ENCODE peak calls at places on chromosomes 4 and X, in nine cellular contexts. One of them, this sample, is unnamed.

GRCh38 chrX:76428243-76429130 is 977 bp downstream of the MAGEE1 start:
- DNase-seq in esophagus muscularis mucosa: no peak
- DNase-seq in GM12892: no peak
- DNase-seq in prostate gland: peak; percentile 3
- DNase-seq in sigmoid colon: peak; percentile 68
- DNase-seq in upper lobe of left lung: no peak
- DNase-seq in H1: no peak
- DNase-seq in HCT116: no peak
- DNase-seq in breast epithelium: peak; percentile 40
- DNase-seq in this sample: no peak

GRCh38 chr4:148141536-148141935 is 300.7 kb downstream of the NR3C2 start:
- DNase-seq in prostate gland: no peak
- DNase-seq in GM12892: no peak
- DNase-seq in H1: no peak
- DNase-seq in esophagus muscularis mucosa: no peak
- DNase-seq in breast epithelium: no peak
- DNase-seq in HCT116: no peak
- DNase-seq in sigmoid colon: no peak
- DNase-seq in upper lobe of left lung: no peak
- DNase-seq in this sample: no peak

GRCh38 chrX:72635930-72636329 is 63.3 kb upstream of the HDAC8 start:
- DNase-seq in prostate gland: no peak
- DNase-seq in H1: no peak
- DNase-seq in HCT116: no peak
- DNase-seq in upper lobe of left lung: no peak
- DNase-seq in breast epithelium: no peak
- DNase-seq in GM12892: no peak
- DNase-seq in sigmoid colon: no peak
- DNase-seq in esophagus muscularis mucosa: no peak
- DNase-seq in this sample: no peak

GRCh38 chr4:40672528-40673522 is 43.2 kb upstream of the RBM47 start:
- DNase-seq in prostate gland: no peak
- DNase-seq in HCT116: peak; percentile 78
- DNase-seq in GM12892: peak; percentile 31
- DNase-seq in breast epithelium: no peak
- DNase-seq in esophagus muscularis mucosa: no peak
- DNase-seq in sigmoid colon: no peak
- DNase-seq in upper lobe of left lung: peak; percentile 73
- DNase-seq in H1: peak; percentile 17
- DNase-seq in this sample: no peak

GRCh38 chr4:182925298-182925738 is 8.1 kb upstream of the DCTD start:
- DNase-seq in prostate gland: no peak
- DNase-seq in sigmoid colon: no peak
- DNase-seq in H1: peak; percentile 78
- DNase-seq in HCT116: peak; percentile 91
- DNase-seq in GM12892: peak; percentile 23
- DNase-seq in breast epithelium: no peak
- DNase-seq in upper lobe of left lung: peak; percentile 66
- DNase-seq in esophagus muscularis mucosa: no peak
- DNase-seq in this sample: no peak

GRCh38 chr4:87121332-87122065 is 98.9 kb downstream of the KLHL8 start:
- DNase-seq in breast epithelium: no peak
- DNase-seq in prostate gland: peak; percentile 80
- DNase-seq in sigmoid colon: no peak
- DNase-seq in esophagus muscularis mucosa: no peak
- DNase-seq in upper lobe of left lung: no peak
- DNase-seq in H1: no peak
- DNase-seq in HCT116: no peak
- DNase-seq in GM12892: no peak
- DNase-seq in this sample: no peak

GRCh38 chrX:254630-255215 is 26.5 kb upstream of the PLCXD1 start:
- DNase-seq in HCT116: no peak
- DNase-seq in GM12892: no peak
- DNase-seq in prostate gland: no peak
- DNase-seq in upper lobe of left lung: no peak
- DNase-seq in H1: no peak
- DNase-seq in esophagus muscularis mucosa: peak; percentile 64
- DNase-seq in breast epithelium: no peak
- DNase-seq in sigmoid colon: peak; percentile 62
- DNase-seq in this sample: peak; percentile 89

GRCh38 chr4:71769434-71769833 is 14.4 kb downstream of the GC start:
- DNase-seq in upper lobe of left lung: no peak
- DNase-seq in prostate gland: no peak
- DNase-seq in HCT116: no peak
- DNase-seq in sigmoid colon: no peak
- DNase-seq in GM12892: no peak
- DNase-seq in breast epithelium: no peak
- DNase-seq in H1: no peak
- DNase-seq in esophagus muscularis mucosa: no peak
- DNase-seq in this sample: no peak

GRCh38 chr4:31058656-31059055 is 338.5 kb downstream of the PCDH7 start:
- DNase-seq in H1: no peak
- DNase-seq in esophagus muscularis mucosa: no peak
- DNase-seq in GM12892: no peak
- DNase-seq in breast epithelium: no peak
- DNase-seq in upper lobe of left lung: no peak
- DNase-seq in prostate gland: no peak
- DNase-seq in HCT116: no peak
- DNase-seq in sigmoid colon: no peak
- DNase-seq in this sample: no peak

GRCh38 chr4:110190249-110190648 is 8.2 kb downstream of the ELOVL6 start:
- DNase-seq in HCT116: no peak
- DNase-seq in upper lobe of left lung: no peak
- DNase-seq in breast epithelium: no peak
- DNase-seq in GM12892: no peak
- DNase-seq in prostate gland: no peak
- DNase-seq in H1: no peak
- DNase-seq in esophagus muscularis mucosa: peak; percentile 34
- DNase-seq in sigmoid colon: no peak
- DNase-seq in this sample: no peak

GRCh38 chr4:150308824-150309472 is 230.7 kb downstream of the DCLK2 start:
- DNase-seq in HCT116: no peak
- DNase-seq in sigmoid colon: no peak
- DNase-seq in breast epithelium: no peak
- DNase-seq in GM12892: no peak
- DNase-seq in H1: no peak
- DNase-seq in prostate gland: no peak
- DNase-seq in upper lobe of left lung: no peak
- DNase-seq in esophagus muscularis mucosa: no peak
- DNase-seq in this sample: no peak

GRCh38 chr4:74039065-74039763 is 725 bp upstream of the CXCL3 start:
- DNase-seq in GM12892: no peak
- DNase-seq in breast epithelium: no peak
- DNase-seq in esophagus muscularis mucosa: no peak
- DNase-seq in sigmoid colon: no peak
- DNase-seq in HCT116: no peak
- DNase-seq in H1: no peak
- DNase-seq in prostate gland: no peak
- DNase-seq in upper lobe of left lung: no peak
- DNase-seq in this sample: no peak

GRCh38 chr4:153901220-153901619 is 112.3 kb upstream of the SFRP2 start:
- DNase-seq in sigmoid colon: no peak
- DNase-seq in breast epithelium: no peak
- DNase-seq in GM12892: no peak
- DNase-seq in H1: no peak
- DNase-seq in HCT116: no peak
- DNase-seq in prostate gland: no peak
- DNase-seq in upper lobe of left lung: no peak
- DNase-seq in esophagus muscularis mucosa: no peak
- DNase-seq in this sample: no peak

GRCh38 chrX:30822068-30822671 is 66.9 kb downstream of the TAB3 start:
- DNase-seq in prostate gland: no peak
- DNase-seq in GM12892: no peak
- DNase-seq in upper lobe of left lung: no peak
- DNase-seq in HCT116: no peak
- DNase-seq in breast epithelium: no peak
- DNase-seq in esophagus muscularis mucosa: no peak
- DNase-seq in sigmoid colon: no peak
- DNase-seq in H1: no peak
- DNase-seq in this sample: no peak

GRCh38 chr4:110510282-110510681 is 34.3 kb downstream of the ENPEP start:
- DNase-seq in sigmoid colon: no peak
- DNase-seq in esophagus muscularis mucosa: no peak
- DNase-seq in upper lobe of left lung: no peak
- DNase-seq in breast epithelium: no peak
- DNase-seq in GM12892: no peak
- DNase-seq in H1: no peak
- DNase-seq in prostate gland: no peak
- DNase-seq in HCT116: no peak
- DNase-seq in this sample: no peak

GRCh38 chr4:126991965-126992364 is 640.8 kb upstream of the INTU start:
- DNase-seq in esophagus muscularis mucosa: no peak
- DNase-seq in upper lobe of left lung: no peak
- DNase-seq in prostate gland: no peak
- DNase-seq in H1: no peak
- DNase-seq in sigmoid colon: no peak
- DNase-seq in GM12892: no peak
- DNase-seq in breast epithelium: no peak
- DNase-seq in HCT116: no peak
- DNase-seq in this sample: no peak

GRCh38 chr4:128358231-128358902 is 70.8 kb upstream of the PGRMC2 start:
- DNase-seq in GM12892: no peak
- DNase-seq in prostate gland: no peak
- DNase-seq in sigmoid colon: no peak
- DNase-seq in breast epithelium: no peak
- DNase-seq in upper lobe of left lung: peak; percentile 35
- DNase-seq in H1: no peak
- DNase-seq in esophagus muscularis mucosa: no peak
- DNase-seq in HCT116: no peak
- DNase-seq in this sample: no peak

GRCh38 chr4:8353158-8353495 is 83.6 kb downstream of the HTRA3 start:
- DNase-seq in GM12892: no peak
- DNase-seq in HCT116: no peak
- DNase-seq in esophagus muscularis mucosa: no peak
- DNase-seq in upper lobe of left lung: peak; percentile 18
- DNase-seq in breast epithelium: peak; percentile 45
- DNase-seq in H1: no peak
- DNase-seq in sigmoid colon: peak; percentile 46
- DNase-seq in prostate gland: no peak
- DNase-seq in this sample: no peak

GRCh38 chr4:128228021-128228571 is 59.5 kb downstream of the PGRMC2 start:
- DNase-seq in prostate gland: peak; percentile 86
- DNase-seq in sigmoid colon: no peak
- DNase-seq in GM12892: no peak
- DNase-seq in upper lobe of left lung: no peak
- DNase-seq in HCT116: no peak
- DNase-seq in esophagus muscularis mucosa: no peak
- DNase-seq in breast epithelium: peak; percentile 76
- DNase-seq in H1: no peak
- DNase-seq in this sample: no peak

GRCh38 chrX:50903387-50904027 is 7.0 kb upstream of the BMP15 start:
- DNase-seq in HCT116: peak; percentile 27
- DNase-seq in breast epithelium: no peak
- DNase-seq in sigmoid colon: no peak
- DNase-seq in H1: no peak
- DNase-seq in prostate gland: peak; percentile 4
- DNase-seq in upper lobe of left lung: no peak
- DNase-seq in GM12892: no peak
- DNase-seq in esophagus muscularis mucosa: no peak
- DNase-seq in this sample: no peak

GRCh38 chr4:143486314-143486713 is 27.2 kb upstream of the SMARCA5 start:
- DNase-seq in prostate gland: no peak
- DNase-seq in GM12892: no peak
- DNase-seq in HCT116: no peak
- DNase-seq in H1: no peak
- DNase-seq in sigmoid colon: no peak
- DNase-seq in breast epithelium: no peak
- DNase-seq in esophagus muscularis mucosa: no peak
- DNase-seq in upper lobe of left lung: no peak
- DNase-seq in this sample: no peak

DNA sequence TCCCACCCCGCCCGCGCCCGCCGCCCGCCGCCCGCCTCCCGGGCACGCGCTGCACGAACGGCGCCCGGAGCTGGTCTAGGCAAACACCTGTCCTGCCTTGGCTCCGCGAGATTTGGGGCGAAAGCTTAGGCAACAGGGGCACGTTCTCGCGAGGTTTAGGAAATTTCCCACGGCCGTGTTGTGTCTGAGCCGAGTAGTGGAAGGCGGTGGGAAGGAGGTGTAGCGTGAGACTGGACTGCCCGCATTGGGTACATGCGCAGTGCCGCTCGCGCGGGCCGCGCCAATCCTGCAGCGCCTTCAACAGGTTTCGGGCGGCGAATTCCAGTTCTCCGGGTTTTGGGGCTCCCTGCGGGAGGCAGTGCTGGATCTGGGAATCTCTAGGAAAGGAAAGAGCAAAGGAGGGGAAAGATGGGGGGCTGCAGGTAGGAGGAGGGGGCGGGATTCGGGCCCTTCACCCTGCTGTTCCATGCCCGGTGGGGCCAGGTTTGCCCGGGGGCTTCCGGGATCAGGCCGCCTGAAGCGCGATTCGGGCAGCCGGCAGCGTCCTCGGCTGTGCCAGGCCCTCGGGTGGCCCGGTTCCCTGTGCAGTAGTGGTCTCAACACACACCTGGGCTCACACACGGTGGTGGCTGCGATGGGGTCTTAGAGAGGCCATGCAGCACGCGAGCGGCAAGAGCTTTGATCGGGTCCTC is 1.2 kb upstream of the RBPJ start:
- DNase-seq in GM12892: peak; percentile 79
- DNase-seq in prostate gland: peak; percentile 99
- DNase-seq in HCT116: peak; percentile 99
- DNase-seq in upper lobe of left lung: peak; percentile 99
- DNase-seq in esophagus muscularis mucosa: peak; percentile 99
- DNase-seq in breast epithelium: peak; percentile 98
- DNase-seq in sigmoid colon: peak; percentile 99
- DNase-seq in H1: peak; percentile 95
- DNase-seq in this sample: peak; percentile 99
- TF ChIP-seq POLR2A in GM12892: no peak
- TF ChIP-seq POLR2A in prostate gland: peak; percentile 53
- TF ChIP-seq POLR2A in HCT116: no peak
- TF ChIP-seq POLR2A in upper lobe of left lung: no peak
- TF ChIP-seq POLR2A in esophagus muscularis mucosa: peak; percentile 29
- TF ChIP-seq POLR2A in breast epithelium: no peak
- TF ChIP-seq POLR2A in sigmoid colon: no peak
- TF ChIP-seq POLR2A in H1: peak; percentile 63
- TF ChIP-seq POLR2A in this sample: peak; percentile 46

GRCh38 chr4:67721770-67722597 is 21.0 kb upstream of the UBA6 start:
- DNase-seq in breast epithelium: no peak
- DNase-seq in prostate gland: no peak
- DNase-seq in H1: no peak
- DNase-seq in esophagus muscularis mucosa: no peak
- DNase-seq in upper lobe of left lung: no peak
- DNase-seq in HCT116: peak; percentile 68
- DNase-seq in sigmoid colon: no peak
- DNase-seq in GM12892: no peak
- DNase-seq in this sample: no peak
- TF ChIP-seq POLR2AphosphoS5 in breast epithelium: no peak
- TF ChIP-seq POLR2AphosphoS5 in prostate gland: no peak
- TF ChIP-seq POLR2AphosphoS5 in H1: no peak
- TF ChIP-seq POLR2AphosphoS5 in esophagus muscularis mucosa: no peak
- TF ChIP-seq POLR2AphosphoS5 in upper lobe of left lung: no peak
- TF ChIP-seq POLR2AphosphoS5 in HCT116: peak; percentile 53
- TF ChIP-seq POLR2AphosphoS5 in sigmoid colon: no peak
- TF ChIP-seq POLR2AphosphoS5 in GM12892: no peak
- TF ChIP-seq POLR2AphosphoS5 in this sample: no peak

GRCh38 chrX:71053217-71053621 is 14.9 kb downstream of the SNX12 start:
- DNase-seq in HCT116: no peak
- DNase-seq in H1: peak; percentile 60
- DNase-seq in prostate gland: no peak
- DNase-seq in sigmoid colon: no peak
- DNase-seq in breast epithelium: no peak
- DNase-seq in GM12892: no peak
- DNase-seq in esophagus muscularis mucosa: no peak
- DNase-seq in upper lobe of left lung: no peak
- DNase-seq in this sample: no peak
- TF ChIP-seq POLR2A in HCT116: no peak
- TF ChIP-seq POLR2A in H1: peak; percentile 51
- TF ChIP-seq POLR2A in prostate gland: no peak
- TF ChIP-seq POLR2A in sigmoid colon: no peak
- TF ChIP-seq POLR2A in breast epithelium: no peak
- TF ChIP-seq POLR2A in GM12892: no peak
- TF ChIP-seq POLR2A in esophagus muscularis mucosa: no peak
- TF ChIP-seq POLR2A in upper lobe of left lung: no peak
- TF ChIP-seq POLR2A in this sample: no peak

GRCh38 chr4:1703880-1704279 is 8.2 kb downstream of the SLBP start:
- DNase-seq in breast epithelium: no peak
- DNase-seq in HCT116: no peak
- DNase-seq in H1: no peak
- DNase-seq in sigmoid colon: peak; percentile 40
- DNase-seq in prostate gland: no peak
- DNase-seq in esophagus muscularis mucosa: no peak
- DNase-seq in GM12892: no peak
- DNase-seq in upper lobe of left lung: no peak
- DNase-seq in this sample: no peak
- TF ChIP-seq POLR2AphosphoS5 in breast epithelium: no peak
- TF ChIP-seq POLR2AphosphoS5 in HCT116: no peak
- TF ChIP-seq POLR2AphosphoS5 in H1: no peak
- TF ChIP-seq POLR2AphosphoS5 in sigmoid colon: no peak
- TF ChIP-seq POLR2AphosphoS5 in prostate gland: no peak
- TF ChIP-seq POLR2AphosphoS5 in esophagus muscularis mucosa: no peak
- TF ChIP-seq POLR2AphosphoS5 in GM12892: no peak
- TF ChIP-seq POLR2AphosphoS5 in upper lobe of left lung: no peak
- TF ChIP-seq POLR2AphosphoS5 in this sample: no peak

This sample was measured in vagina.